ENCODE peak calls at places on chromosome 9, in ten cellular contexts. E is effector memory CD4-positive, alpha-beta T cell; N is Right ventricle myocardium superior; A is iris pigment epithelial cell; I is cardiac fibroblast; W is GM04503; Q is heart right ventricle; J is NCI-H1417; U is ureter; L is psoas muscle. B is an unnamed sample.

GRCh38 chr9:7439355-7439978 is 360.1 kb downstream of the DMAC1 start:
- DNase-seq in U (no peak), A (peak; percentile 6), Q (no peak), J (no peak), I (peak; percentile 38), E (no peak), N (no peak), W (no peak), L (no peak), B (peak; percentile 40)

GRCh38 chr9:34717996-34718614 is 8.2 kb upstream of the CCL21 start:
- DNase-seq in L (no peak), A (no peak), W (no peak), J (no peak), E (no peak), N (no peak), Q (no peak), I (no peak), U (no peak), B (no peak)

GRCh38 chr9:82606761-82607382 is 456.1 kb downstream of the RASEF start:
- DNase-seq in W (no peak), E (no peak), J (peak; percentile 70), L (no peak), I (peak; percentile 75), U (peak; percentile 54), N (no peak), A (peak; percentile 76), Q (no peak), B (peak; percentile 50)

GRCh38 chr9:131807131-131807990 is 67.5 kb upstream of the RAPGEF1 start:
- DNase-seq in W (no peak), U (no peak), N (no peak), I (no peak), L (no peak), A (no peak), J (peak; percentile 77), Q (no peak), E (no peak), B (no peak)

GRCh38 chr9:104227108-104227507 is 133.0 kb downstream of the SMC2 start:
- DNase-seq in I (peak; percentile 22), N (no peak), E (no peak), A (peak; percentile 83), L (no peak), W (peak; percentile 26), U (no peak), Q (no peak), J (no peak), B (no peak)

GRCh38 chr9:89496645-89497044 is 1.3 kb downstream of the SEMA4D start:
- DNase-seq in N (no peak), Q (no peak), J (no peak), L (peak; percentile 69), E (no peak), W (no peak), U (no peak), A (no peak), I (no peak), B (no peak)

GRCh38 chr9:124304285-124304684 is 46.5 kb downstream of the NEK6 start:
- DNase-seq in L (no peak), N (no peak), I (no peak), E (no peak), U (no peak), J (peak; percentile 25), A (no peak), W (no peak), Q (no peak), B (no peak)

GRCh38 chr9:137083418-137084004 is 3.3 kb upstream of the MAN1B1 start:
- DNase-seq in L (peak; percentile 79), N (peak; percentile 73), J (no peak), E (no peak), I (peak; percentile 92), A (peak; percentile 95), W (peak; percentile 87), U (peak; percentile 63), Q (no peak), B (peak; percentile 92)

GRCh38 chr9:104608336-104608735 is 2.9 kb upstream of the OR13C2 start:
- DNase-seq in N (no peak), U (no peak), L (no peak), A (peak; percentile 1), E (no peak), J (no peak), I (no peak), Q (no peak), W (no peak), B (no peak)

GRCh38 chr9:94826644-94827410 is 100.3 kb downstream of the AOPEP start:
- DNase-seq in A (no peak), W (no peak), U (no peak), E (no peak), J (peak; percentile 31), Q (no peak), N (no peak), L (no peak), I (no peak), B (peak; percentile 55)

GRCh38 chr9:108534741-108535140 is 321.0 kb downstream of the ACTL7B start:
- DNase-seq in J (no peak), L (no peak), Q (no peak), A (peak; percentile 83), U (no peak), W (peak; percentile 62), I (peak; percentile 36), N (no peak), E (no peak), B (peak; percentile 93)

GRCh38 chr9:18333157-18333556 is 140.8 kb upstream of the ADAMTSL1 start:
- DNase-seq in L (no peak), I (peak; percentile 39), Q (no peak), E (no peak), N (no peak), A (peak; percentile 77), U (no peak), J (no peak), W (no peak), B (peak; percentile 42)

GRCh38 chr9:16363916-16364315 is 506.6 kb downstream of the BNC2 start:
- DNase-seq in I (no peak), N (no peak), J (no peak), E (no peak), Q (no peak), A (no peak), L (no peak), W (no peak), U (no peak), B (no peak)

GRCh38 chr9:93291536-93292287 is 107.8 kb downstream of the WNK2 start:
- DNase-seq in Q (no peak), E (no peak), I (no peak), A (no peak), J (no peak), N (no peak), U (no peak), L (peak; percentile 47), W (no peak), B (no peak)

GRCh38 chr9:97895695-97896332 is 26.5 kb downstream of the TRMO start:
- DNase-seq in E (no peak), Q (no peak), U (no peak), N (no peak), W (no peak), L (no peak), A (peak; percentile 28), J (no peak), I (peak; percentile 16), B (no peak)

GRCh38 chr9:105116047-105116868 is 128.2 kb upstream of the SLC44A1 start:
- DNase-seq in W (no peak), U (no peak), A (no peak), J (no peak), I (no peak), L (peak; percentile 55), Q (no peak), N (no peak), E (no peak), B (no peak)

GRCh38 chr9:16138961-16139441 is 586.2 kb downstream of the CCDC171 start:
- DNase-seq in A (peak; percentile 88), U (peak; percentile 54), L (peak; percentile 75), I (peak; percentile 82), E (no peak), Q (peak; percentile 33), N (peak; percentile 69), W (peak; percentile 19), J (no peak), B (peak; percentile 98)